ENCODE peak calls at places on chromosome 3, in four cellular contexts. M is K562, U is H1, P is HepG2. H is an unnamed sample.

GRCh38 chr3:33131328-33132018 is 17.7 kb downstream of the CRTAP start:
- DNase-seq in M (peak), U (peak), P (peak), H (no peak)

GRCh38 chr3:139506792-139507191 is 30.5 kb upstream of the RBP2 start:
- DNase-seq in M (no peak), U (no peak), P (peak), H (no peak)

GRCh38 chr3:141447391-141447790 is 39.4 kb upstream of the RASA2 start:
- DNase-seq in U (no peak), P (no peak), M (no peak), H (no peak)

GRCh38 chr3:161069441-161070251 is 35.5 kb downstream of the B3GALNT1 start:
- DNase-seq in U (no peak), P (no peak), M (no peak), H (peak)

GRCh38 chr3:194080473-194080872 is 55.5 kb upstream of the HES1 start:
- DNase-seq in P (no peak), U (no peak), M (no peak), H (no peak)

GRCh38 chr3:55963611-55964010 is 476.5 kb upstream of the WNT5A start:
- DNase-seq in M (no peak), P (no peak), U (no peak), H (no peak)

GRCh38 chr3:40846466-40846865 is 321.7 kb downstream of the ZNF621 start:
- DNase-seq in U (no peak), P (no peak), M (no peak), H (no peak)

GRCh38 chr3:65996605-65997004 is 42.1 kb downstream of the MAGI1 start:
- DNase-seq in U (no peak), P (no peak), M (no peak), H (no peak)

GRCh38 chr3:151923901-151924300 is 50.5 kb downstream of the SUCNR1 start:
- DNase-seq in U (no peak), P (no peak), M (no peak), H (no peak)

GRCh38 chr3:62134061-62134496 is 239.3 kb downstream of the FEZF2 start:
- DNase-seq in M (no peak), U (no peak), P (no peak), H (no peak)

GRCh38 chr3:43436507-43437140 is 150.3 kb downstream of the SNRK start:
- DNase-seq in P (no peak), M (no peak), U (no peak), H (no peak)

GRCh38 chr3:69142090-69142489 is 19.7 kb upstream of the LMOD3 start:
- DNase-seq in P (no peak), M (no peak), U (no peak), H (no peak)

DNA sequence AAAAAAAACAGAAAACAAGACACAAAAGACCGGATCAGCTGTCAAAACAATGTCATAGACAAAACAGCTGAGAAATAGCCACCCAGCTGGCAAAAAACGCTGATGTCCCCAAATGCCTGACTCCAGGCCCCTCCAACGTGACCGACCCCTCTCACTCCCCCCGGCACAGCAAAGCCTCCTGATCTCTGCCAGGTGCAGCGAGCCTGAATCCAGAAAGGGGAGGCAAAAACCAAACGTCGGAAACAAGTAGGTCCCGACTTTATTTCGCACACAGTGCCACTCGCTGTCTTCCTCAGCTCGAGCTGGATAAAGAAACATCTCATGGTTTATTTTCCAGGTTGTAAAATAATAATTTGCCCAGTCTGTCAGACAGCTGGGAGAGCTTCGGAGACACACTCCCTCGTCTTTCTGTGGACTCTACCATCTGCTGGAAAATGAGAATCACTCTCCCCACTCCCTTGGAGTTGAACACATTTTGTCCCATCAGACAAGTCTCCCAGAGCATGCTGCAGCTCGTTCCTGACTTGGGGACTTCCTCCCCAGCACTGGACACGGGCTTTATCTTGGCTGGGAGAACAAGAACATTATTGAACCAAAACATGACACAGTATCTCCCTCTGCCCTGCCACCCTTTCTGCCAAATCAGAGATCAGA is 142.9 kb downstream of the NUP210 start:
- DNase-seq in M (no peak), U (no peak), P (no peak), H (no peak)
- TF ChIP-seq SP1 in M (no peak), U (no peak), P (no peak), H (no peak)

DNA sequence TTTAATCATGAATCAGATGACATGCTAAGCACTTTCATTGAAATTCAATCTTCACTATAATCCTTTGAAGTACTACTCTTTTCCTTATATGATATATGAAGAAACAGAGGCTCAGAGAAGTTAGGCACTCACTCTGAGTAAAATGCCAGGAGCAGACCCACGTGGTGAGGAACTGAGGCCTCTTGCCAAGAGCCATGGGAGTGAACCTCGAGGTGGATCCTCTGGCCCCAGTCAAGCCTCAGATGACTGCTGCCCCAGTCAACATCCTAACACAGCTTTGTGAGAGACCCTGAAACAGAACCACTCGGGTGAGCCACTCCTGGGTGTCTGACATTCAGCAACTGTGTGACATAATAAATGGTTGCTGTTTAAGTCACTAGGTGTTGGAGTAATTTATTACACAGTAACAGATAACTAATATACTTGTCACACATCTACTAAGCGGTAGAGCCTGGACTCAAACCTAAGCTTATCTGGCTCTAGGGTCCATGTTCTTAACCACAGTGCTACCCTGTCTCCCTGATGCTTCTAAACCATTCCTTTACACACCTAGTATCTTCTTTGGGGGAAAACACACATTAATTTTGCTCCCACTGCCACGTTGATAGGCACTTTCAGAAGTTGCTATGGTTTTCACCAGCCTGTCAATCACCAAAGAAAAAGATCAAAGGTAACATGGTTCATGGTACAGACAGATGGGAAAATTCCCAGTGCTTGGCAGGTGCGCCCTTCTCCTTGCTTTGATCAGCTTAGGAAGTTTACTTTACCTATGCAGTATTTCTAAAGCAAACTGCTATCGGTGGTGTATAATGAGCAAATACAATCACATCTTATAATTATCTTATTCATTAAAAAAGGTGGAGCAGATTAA is 150.9 kb downstream of the PDZRN3 start:
- DNase-seq in P (no peak), U (no peak), M (no peak), H (no peak)
- TF ChIP-seq HDAC2 in P (no peak), U (no peak), M (no peak), H (no peak)

DNA sequence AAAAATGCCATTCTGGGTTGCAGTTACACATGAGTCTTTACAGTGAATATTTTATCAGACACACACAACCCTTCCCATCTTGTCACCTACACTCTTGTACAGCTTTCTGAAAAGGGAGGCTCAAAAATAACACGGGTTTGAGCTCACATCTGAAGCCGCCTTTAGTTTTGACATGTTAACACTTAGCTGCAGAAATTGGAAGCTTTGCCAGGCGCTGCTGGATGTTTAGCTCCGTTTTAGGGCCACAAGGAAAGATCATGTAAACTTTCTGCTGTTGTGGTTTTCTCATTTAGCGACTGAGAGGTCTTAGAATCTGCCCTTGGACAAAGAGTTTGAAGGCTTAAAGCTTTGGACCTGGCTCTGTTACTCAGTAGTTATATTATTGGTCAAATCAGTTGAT is 120.1 kb downstream of the OXNAD1 start:
- DNase-seq in U (no peak), P (no peak), M (no peak), H (no peak)
- TF ChIP-seq POLR2A in U (no peak), P (no peak), M (no peak), H (no peak)

DNA sequence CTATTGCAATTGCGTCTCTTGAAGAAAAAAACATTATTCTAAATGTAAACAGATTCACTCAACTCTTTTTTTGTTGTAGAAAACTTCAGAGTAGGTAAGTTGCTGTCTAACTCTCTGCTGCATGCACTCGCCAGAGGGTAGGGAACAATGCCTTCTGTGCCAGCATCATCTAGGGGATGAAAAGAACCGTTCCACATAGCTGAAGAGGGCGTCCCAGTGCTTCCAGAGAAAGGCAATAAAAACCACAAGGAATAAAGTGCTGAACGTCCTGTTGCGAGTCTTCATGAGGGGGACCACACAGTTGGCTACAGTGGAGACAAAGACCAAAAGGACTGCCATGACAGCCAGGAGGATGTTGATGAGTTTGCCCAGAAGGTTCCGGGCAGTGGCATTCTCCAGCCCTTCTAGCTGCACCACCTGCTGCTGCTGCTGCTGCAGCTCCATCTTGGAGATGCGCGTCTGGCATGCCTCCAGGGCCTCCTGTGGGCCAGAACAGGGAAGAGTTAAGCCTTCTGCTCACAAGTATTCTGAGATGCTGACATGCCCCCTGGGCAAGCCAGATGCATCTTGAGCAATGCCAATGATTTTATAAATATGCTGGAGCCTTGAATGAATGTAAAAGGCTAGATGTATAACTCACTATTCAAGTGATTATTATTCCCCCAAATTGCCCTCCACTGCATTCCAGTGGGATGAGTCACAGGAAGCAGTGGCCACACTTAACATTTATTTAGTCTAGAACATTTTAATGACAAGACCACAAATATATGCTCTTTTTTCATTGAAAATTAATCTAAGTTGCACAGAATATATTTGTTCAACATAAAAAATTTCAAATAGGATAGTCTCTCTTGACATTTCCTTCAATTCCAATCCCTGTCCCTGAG is 45.1 kb upstream of the PLXND1 start:
- DNase-seq in M (no peak), P (no peak), U (no peak), H (no peak)
- TF ChIP-seq SP1 in M (no peak), P (no peak), U (no peak), H (no peak)

DNA sequence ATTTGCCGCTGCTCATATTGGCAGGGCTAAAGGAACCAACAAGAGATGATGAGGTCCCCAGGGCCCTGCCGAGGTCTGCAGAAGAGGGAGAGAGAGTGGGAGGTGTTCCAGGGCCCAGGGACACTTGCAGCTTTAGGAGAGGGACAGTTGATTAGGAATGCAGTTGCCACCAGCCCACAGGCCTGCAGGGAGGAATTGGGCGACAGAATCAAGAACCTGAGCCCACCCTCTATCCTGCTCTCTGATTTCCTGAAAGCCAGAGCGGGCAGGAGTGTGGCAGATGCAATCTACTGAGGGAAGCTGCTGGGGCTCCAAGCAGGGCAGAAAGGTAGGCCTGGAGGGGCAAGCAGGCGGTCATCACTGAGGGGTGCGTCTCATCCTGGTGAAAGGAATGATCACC is 12.1 kb upstream of the PRR23E start:
- DNase-seq in M (no peak), U (no peak), P (no peak), H (no peak)
- TF ChIP-seq HDAC2 in M (no peak), U (no peak), P (no peak), H (no peak)

GRCh38 chr3:52705438-52705687 is 228 bp downstream of the GLT8D1 start:
- DNase-seq in P (no peak), U (no peak), M (no peak), H (no peak)
- TF ChIP-seq POLR2A in P (peak), U (no peak), M (no peak), H (no peak)

DNA sequence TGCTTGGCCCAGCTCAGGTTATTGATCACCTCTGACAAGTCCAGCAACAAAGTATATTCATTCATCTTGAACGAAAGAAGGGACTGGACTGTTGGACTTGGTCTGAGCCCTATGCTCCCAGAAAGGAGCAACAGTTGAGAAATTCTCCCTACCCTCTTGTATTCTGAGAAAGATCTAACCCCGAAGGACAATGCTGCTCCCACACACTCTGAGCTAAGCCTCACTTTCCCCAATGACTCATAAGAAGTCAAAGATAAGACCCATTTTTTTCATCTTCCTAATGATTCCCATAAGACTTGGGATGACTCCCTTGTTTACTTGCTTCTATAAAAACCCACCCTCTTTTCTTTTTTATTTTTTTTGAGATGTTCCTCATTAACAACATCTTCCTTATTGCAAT is 549.4 kb upstream of the MDFIC2 start:
- DNase-seq in M (no peak), U (no peak), P (no peak), H (no peak)
- TF ChIP-seq SP1 in M (no peak), U (no peak), P (no peak), H (no peak)

DNA sequence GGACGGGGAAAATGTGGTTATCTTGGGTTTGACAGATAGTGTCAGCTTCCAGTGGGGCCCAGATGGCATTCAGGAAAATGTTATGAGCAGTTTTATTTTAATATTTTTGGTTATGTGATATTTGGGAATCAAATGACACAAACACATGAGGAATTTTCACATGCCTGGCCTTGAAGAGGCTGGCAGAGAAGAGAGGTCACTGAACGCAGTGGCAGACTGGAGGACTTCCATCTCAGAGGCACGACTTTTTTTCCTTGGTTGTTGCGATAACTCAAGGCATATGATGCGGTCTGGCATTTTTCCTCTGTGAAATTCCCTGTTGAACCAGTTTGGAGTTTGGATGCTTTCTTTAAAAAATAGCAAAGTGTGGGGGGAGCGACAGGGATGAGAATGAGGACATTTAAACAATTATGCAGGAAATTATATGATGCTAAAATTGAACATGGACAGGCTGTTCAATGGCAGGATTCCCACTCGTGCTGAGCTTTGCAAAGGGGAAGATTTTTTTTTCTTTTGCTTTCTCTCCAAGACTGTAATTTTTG is 36.9 kb upstream of the ARPP21 start:
- DNase-seq in M (no peak), P (no peak), U (no peak), H (no peak)
- TF ChIP-seq HDAC2 in M (no peak), P (no peak), U (no peak), H (no peak)

GRCh38 chr3:169966086-169966950 is at the start of gene SEC62:
- DNase-seq in P (peak), M (peak), U (peak), H (peak)
- TF ChIP-seq POLR2A in P (peak), M (peak), U (peak), H (peak)

DNA sequence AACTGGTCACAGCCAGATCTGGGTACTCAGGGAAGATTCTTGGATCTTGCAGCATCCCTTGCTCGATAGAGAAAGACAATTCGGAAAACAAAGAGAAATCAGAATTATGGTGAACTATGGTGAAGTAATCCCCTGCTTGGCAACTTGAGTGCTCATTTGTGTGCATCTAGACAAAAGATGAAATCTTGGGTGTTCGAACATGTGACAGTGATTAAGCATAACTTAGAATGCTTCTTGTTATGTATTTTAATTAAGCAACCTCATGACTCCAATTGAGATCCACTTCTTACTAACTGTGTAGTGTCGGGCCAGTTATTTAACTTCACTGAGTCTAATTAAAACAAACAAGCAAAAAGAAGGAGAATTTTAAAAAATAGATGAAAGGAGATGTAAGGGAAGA is 56.5 kb downstream of the ZNF385D start:
- DNase-seq in M (no peak), P (no peak), U (no peak), H (no peak)
- TF ChIP-seq SP1 in M (no peak), P (no peak), U (no peak), H (no peak)

H was measured in GM12878.